ENCODE peak calls at places on chromosome 3, in six cellular contexts. Q, E, A, H, I and X are unnamed samples.

GRCh38 chr3:32975891-32976290 is 24.4 kb downstream of the CCR4 start:
- DNase-seq in H (no peak), I (no peak), E (no peak), Q (no peak), A (no peak), X (no peak)

GRCh38 chr3:123026551-123027291 is 842 bp downstream of the SEMA5B start:
- DNase-seq in H (no peak), E (peak), Q (peak), A (no peak), I (peak), X (no peak)

GRCh38 chr3:152197451-152197850 is 71.3 kb upstream of the MBNL1 start:
- DNase-seq in E (no peak), I (no peak), Q (no peak), H (no peak), A (no peak), X (no peak)

GRCh38 chr3:11029948-11030347 is 37.4 kb downstream of the SLC6A1 start:
- DNase-seq in E (no peak), H (no peak), A (no peak), I (no peak), Q (no peak), X (no peak)

GRCh38 chr3:190554197-190554596 is 40.3 kb downstream of the IL1RAP start:
- DNase-seq in I (no peak), E (peak), A (no peak), H (no peak), Q (no peak), X (no peak)

GRCh38 chr3:114551770-114552526 is 258.1 kb downstream of the TIGIT start:
- DNase-seq in E (no peak), I (no peak), A (peak), Q (peak), H (no peak), X (no peak)

GRCh38 chr3:195587824-195588223 is 4.1 kb upstream of the APOD start:
- DNase-seq in A (no peak), E (no peak), H (no peak), I (no peak), Q (no peak), X (no peak)

GRCh38 chr3:127762077-127762786 is 60.1 kb downstream of the MGLL start:
- DNase-seq in H (no peak), A (peak), I (no peak), E (no peak), Q (no peak), X (no peak)

GRCh38 chr3:152556731-152557254 is 278.1 kb upstream of the P2RY1 start:
- DNase-seq in I (no peak), E (no peak), A (peak), Q (no peak), H (peak), X (peak)

GRCh38 chr3:71310595-71311319 is 272.8 kb downstream of the FOXP1 start:
- DNase-seq in H (peak), E (no peak), A (no peak), I (no peak), Q (no peak), X (no peak)

GRCh38 chr3:122928396-122929187 is 99.0 kb downstream of the SEMA5B start:
- DNase-seq in H (no peak), E (no peak), Q (no peak), A (no peak), I (no peak), X (no peak)

GRCh38 chr3:45280971-45281370 is 54.9 kb upstream of the TMEM158 start:
- DNase-seq in H (no peak), A (no peak), Q (no peak), I (no peak), E (no peak), X (no peak)

GRCh38 chr3:195905970-195906864 is 2.1 kb downstream of the TNK2 start:
- DNase-seq in H (no peak), I (no peak), A (no peak), E (no peak), Q (no peak), X (no peak)

GRCh38 chr3:134511500-134511899 is 25.6 kb downstream of the CEP63 start:
- DNase-seq in Q (no peak), I (no peak), E (no peak), H (no peak), A (no peak), X (no peak)
- TF ChIP-seq JUN in Q (no peak), I (no peak), E (no peak), H (no peak), A (no peak), X (no peak)

DNA sequence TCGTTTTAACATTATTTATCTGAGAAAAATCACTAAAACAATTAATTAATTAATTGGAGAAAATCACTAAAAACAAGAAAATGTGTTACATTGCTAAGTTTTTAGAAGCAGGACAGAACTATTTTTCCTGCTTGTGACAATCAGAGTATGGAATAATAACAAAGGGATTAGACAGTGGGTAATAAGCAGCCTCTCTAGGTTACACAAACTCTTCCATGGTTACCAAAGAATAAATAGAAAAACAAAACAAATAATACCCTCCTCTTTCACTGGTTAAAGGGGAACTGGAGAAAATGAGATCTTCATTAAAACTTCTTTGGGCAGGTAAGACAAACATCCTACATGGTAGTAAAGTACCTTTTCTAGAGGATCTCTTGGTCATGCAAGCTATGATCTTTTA is 2.4 kb upstream of the PLCH1 start:
- DNase-seq in Q (no peak), I (no peak), A (no peak), E (no peak), H (peak), X (no peak)
- TF ChIP-seq JUN in Q (no peak), I (no peak), A (no peak), E (no peak), H (no peak), X (no peak)

GRCh38 chr3:41144631-41145030 is 54.7 kb upstream of the CTNNB1 start:
- DNase-seq in Q (no peak), E (no peak), A (no peak), I (no peak), H (no peak), X (no peak)
- TF ChIP-seq JUN in Q (no peak), E (no peak), A (no peak), I (no peak), H (no peak), X (no peak)

DNA sequence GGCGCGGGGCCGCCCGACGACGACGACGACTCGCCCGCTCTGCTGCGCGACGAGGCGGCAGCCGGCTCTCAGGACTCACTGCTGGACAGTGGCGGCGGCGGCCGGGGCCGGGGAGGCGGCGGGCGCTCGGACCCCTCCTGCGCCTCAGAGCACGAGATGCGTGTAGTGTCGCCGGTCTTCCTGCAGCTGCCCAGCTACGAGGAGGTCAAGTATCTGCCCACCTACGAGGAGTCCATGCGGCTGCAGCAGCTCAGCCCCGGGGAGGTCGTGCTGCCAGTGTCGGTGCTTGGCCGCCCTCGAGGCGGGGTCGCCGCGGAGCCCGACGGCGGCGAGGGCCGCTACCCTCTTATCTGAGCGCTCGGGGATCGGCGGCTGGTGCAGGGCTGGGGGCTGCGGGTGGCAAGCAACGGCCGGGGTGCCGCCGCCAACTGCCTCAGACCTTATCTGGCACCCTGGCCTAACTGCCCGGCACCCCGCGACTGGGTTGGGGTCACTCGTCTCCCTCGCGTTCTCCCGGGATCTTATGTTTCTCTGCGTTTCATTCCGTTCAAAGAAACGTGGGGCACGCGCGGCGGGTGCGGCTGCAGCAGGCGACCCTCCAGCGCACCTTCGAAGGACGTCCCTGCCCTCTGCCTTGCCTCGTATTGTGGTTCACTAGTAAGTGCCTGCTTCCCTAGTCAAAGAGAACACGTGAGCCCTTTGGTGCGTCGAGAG is 961 bp downstream of the C3orf80 start:
- DNase-seq in I (peak), E (peak), A (no peak), H (no peak), Q (no peak), X (peak)
- TF ChIP-seq JUN in I (no peak), E (peak), A (no peak), H (no peak), Q (no peak), X (no peak)

DNA sequence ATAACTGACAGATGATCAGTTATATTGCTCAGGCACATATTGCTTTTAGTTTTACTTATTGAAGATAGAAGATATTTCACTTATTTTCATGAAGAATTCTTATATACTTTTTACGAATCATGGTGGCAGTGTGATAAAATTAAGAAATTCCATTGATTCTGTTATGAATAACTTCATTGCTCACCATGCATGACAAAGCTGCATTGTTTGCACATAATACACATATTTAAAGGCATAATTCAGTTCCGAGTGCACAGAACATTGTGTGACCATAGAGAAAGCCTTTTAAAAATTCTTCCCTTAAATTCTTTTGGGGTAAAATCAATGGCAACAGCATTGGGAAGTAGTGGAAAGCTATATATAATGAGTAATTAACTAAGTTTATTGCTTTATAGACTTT is 82.5 kb upstream of the NAALADL2 start:
- DNase-seq in A (no peak), Q (no peak), H (no peak), E (no peak), I (no peak), X (no peak)
- TF ChIP-seq JUN in A (no peak), Q (no peak), H (no peak), E (no peak), I (no peak), X (no peak)